ENCODE peak calls at places on chromosomes 3 and 15, in five cellular contexts. One of them, this sample, is unnamed.

GRCh38 chr15:76340802-76341365 is 4.3 kb downstream of the ISL2 start:
- DNase-seq in adipocyte: peak
- DNase-seq in aorta: no peak
- DNase-seq in SW480: no peak
- DNase-seq in activated T-helper 1 cell treated with anti-CD3 and anti-CD28 coated beads, Interleukin-12 subunit alpha, Interleukin-12 subunit beta, Interleukin-2, Interleukin-4 antibody, amounts not matched to agents 30 ng/mL and 10 ng/mL and 1 ng/mL, durations not matched to agents 14 hours and 24 hours and 36 hours: no peak
- DNase-seq in this sample: no peak

GRCh38 chr3:132347095-132347494 is 29.9 kb downstream of the ACP3 start:
- DNase-seq in adipocyte: peak
- DNase-seq in aorta: no peak
- DNase-seq in SW480: no peak
- DNase-seq in activated T-helper 1 cell treated with anti-CD3 and anti-CD28 coated beads, Interleukin-12 subunit alpha, Interleukin-12 subunit beta, Interleukin-2, Interleukin-4 antibody, amounts not matched to agents 30 ng/mL and 10 ng/mL and 1 ng/mL, durations not matched to agents 14 hours and 24 hours and 36 hours: no peak
- DNase-seq in this sample: no peak

GRCh38 chr3:183584246-183584913 is 28.9 kb upstream of the KLHL6 start:
- DNase-seq in adipocyte: peak
- DNase-seq in aorta: no peak
- DNase-seq in SW480: no peak
- DNase-seq in activated T-helper 1 cell treated with anti-CD3 and anti-CD28 coated beads, Interleukin-12 subunit alpha, Interleukin-12 subunit beta, Interleukin-2, Interleukin-4 antibody, amounts not matched to agents 30 ng/mL and 10 ng/mL and 1 ng/mL, durations not matched to agents 14 hours and 24 hours and 36 hours: no peak
- DNase-seq in this sample: no peak

GRCh38 chr3:189944285-189945145 is 176.2 kb downstream of the P3H2 start:
- DNase-seq in adipocyte: no peak
- DNase-seq in aorta: no peak
- DNase-seq in SW480: no peak
- DNase-seq in activated T-helper 1 cell treated with anti-CD3 and anti-CD28 coated beads, Interleukin-12 subunit alpha, Interleukin-12 subunit beta, Interleukin-2, Interleukin-4 antibody, amounts not matched to agents 30 ng/mL and 10 ng/mL and 1 ng/mL, durations not matched to agents 14 hours and 24 hours and 36 hours: no peak
- DNase-seq in this sample: no peak

GRCh38 chr3:41715376-41715775 is 246.5 kb downstream of the ULK4 start:
- DNase-seq in adipocyte: no peak
- DNase-seq in aorta: no peak
- DNase-seq in SW480: no peak
- DNase-seq in activated T-helper 1 cell treated with anti-CD3 and anti-CD28 coated beads, Interleukin-12 subunit alpha, Interleukin-12 subunit beta, Interleukin-2, Interleukin-4 antibody, amounts not matched to agents 30 ng/mL and 10 ng/mL and 1 ng/mL, durations not matched to agents 14 hours and 24 hours and 36 hours: no peak
- DNase-seq in this sample: no peak

GRCh38 chr3:86175593-86175992 is 815.4 kb downstream of the VGLL3 start:
- DNase-seq in adipocyte: no peak
- DNase-seq in aorta: no peak
- DNase-seq in SW480: no peak
- DNase-seq in activated T-helper 1 cell treated with anti-CD3 and anti-CD28 coated beads, Interleukin-12 subunit alpha, Interleukin-12 subunit beta, Interleukin-2, Interleukin-4 antibody, amounts not matched to agents 30 ng/mL and 10 ng/mL and 1 ng/mL, durations not matched to agents 14 hours and 24 hours and 36 hours: no peak
- DNase-seq in this sample: no peak

GRCh38 chr15:88181613-88182012 is 74.9 kb downstream of the NTRK3 start:
- DNase-seq in adipocyte: no peak
- DNase-seq in aorta: no peak
- DNase-seq in SW480: no peak
- DNase-seq in activated T-helper 1 cell treated with anti-CD3 and anti-CD28 coated beads, Interleukin-12 subunit alpha, Interleukin-12 subunit beta, Interleukin-2, Interleukin-4 antibody, amounts not matched to agents 30 ng/mL and 10 ng/mL and 1 ng/mL, durations not matched to agents 14 hours and 24 hours and 36 hours: no peak
- DNase-seq in this sample: no peak

GRCh38 chr15:64460737-64461576 is 579 bp downstream of the ZNF609 start:
- DNase-seq in adipocyte: peak
- DNase-seq in aorta: peak
- DNase-seq in SW480: peak
- DNase-seq in activated T-helper 1 cell treated with anti-CD3 and anti-CD28 coated beads, Interleukin-12 subunit alpha, Interleukin-12 subunit beta, Interleukin-2, Interleukin-4 antibody, amounts not matched to agents 30 ng/mL and 10 ng/mL and 1 ng/mL, durations not matched to agents 14 hours and 24 hours and 36 hours: peak
- DNase-seq in this sample: no peak

GRCh38 chr3:193190387-193190786 is 50.6 kb upstream of the PLAAT1 start:
- DNase-seq in adipocyte: no peak
- DNase-seq in aorta: no peak
- DNase-seq in SW480: peak
- DNase-seq in activated T-helper 1 cell treated with anti-CD3 and anti-CD28 coated beads, Interleukin-12 subunit alpha, Interleukin-12 subunit beta, Interleukin-2, Interleukin-4 antibody, amounts not matched to agents 30 ng/mL and 10 ng/mL and 1 ng/mL, durations not matched to agents 14 hours and 24 hours and 36 hours: no peak
- DNase-seq in this sample: peak

GRCh38 chr3:31445701-31446100 is 87.0 kb upstream of the STT3B start:
- DNase-seq in adipocyte: no peak
- DNase-seq in aorta: no peak
- DNase-seq in SW480: no peak
- DNase-seq in activated T-helper 1 cell treated with anti-CD3 and anti-CD28 coated beads, Interleukin-12 subunit alpha, Interleukin-12 subunit beta, Interleukin-2, Interleukin-4 antibody, amounts not matched to agents 30 ng/mL and 10 ng/mL and 1 ng/mL, durations not matched to agents 14 hours and 24 hours and 36 hours: no peak
- DNase-seq in this sample: no peak

GRCh38 chr3:17602126-17602525 is 140.3 kb downstream of the TBC1D5 start:
- DNase-seq in adipocyte: no peak
- DNase-seq in aorta: no peak
- DNase-seq in SW480: no peak
- DNase-seq in activated T-helper 1 cell treated with anti-CD3 and anti-CD28 coated beads, Interleukin-12 subunit alpha, Interleukin-12 subunit beta, Interleukin-2, Interleukin-4 antibody, amounts not matched to agents 30 ng/mL and 10 ng/mL and 1 ng/mL, durations not matched to agents 14 hours and 24 hours and 36 hours: no peak
- DNase-seq in this sample: no peak

GRCh38 chr3:72847282-72847681 is 963 bp downstream of the SHQ1 start:
- DNase-seq in adipocyte: no peak
- DNase-seq in aorta: no peak
- DNase-seq in SW480: no peak
- DNase-seq in activated T-helper 1 cell treated with anti-CD3 and anti-CD28 coated beads, Interleukin-12 subunit alpha, Interleukin-12 subunit beta, Interleukin-2, Interleukin-4 antibody, amounts not matched to agents 30 ng/mL and 10 ng/mL and 1 ng/mL, durations not matched to agents 14 hours and 24 hours and 36 hours: no peak
- DNase-seq in this sample: no peak

This sample was measured in GDM1.